ENCODE peak calls at places on chromosomes 11 and 22, in six cellular contexts. K, H, S, O, W and L are unnamed samples.

GRCh38 chr11:61793084-61793828 is 545 bp downstream of the FEN1 start:
- DNase-seq in K (no peak), H (no peak), S (no peak), O (peak; percentile 8), W (no peak), L (no peak)

GRCh38 chr22:35627267-35628041 is 10.3 kb upstream of the MB start:
- DNase-seq in K (peak; percentile 65), H (no peak), S (peak; percentile 57), O (peak; percentile 93), W (peak; percentile 89), L (peak; percentile 76)

GRCh38 chr11:122822241-122822640 is 16.1 kb upstream of the CRTAM start:
- DNase-seq in K (no peak), H (no peak), S (no peak), O (no peak), W (no peak), L (no peak)

GRCh38 chr11:43359432-43359818 is 705 bp downstream of the TTC17 start:
- DNase-seq in K (no peak), H (no peak), S (peak; percentile 39), O (peak; percentile 31), W (peak; percentile 33), L (peak; percentile 25)

GRCh38 chr11:10005955-10006525 is 288.0 kb downstream of the SBF2 start:
- DNase-seq in K (no peak), H (no peak), S (no peak), O (no peak), W (no peak), L (no peak)

GRCh38 chr11:121426476-121427454 is 25.3 kb upstream of the SORL1 start:
- DNase-seq in K (peak; percentile 21), H (no peak), S (no peak), O (no peak), W (peak; percentile 37), L (no peak)

GRCh38 chr11:76838422-76839068 is 22.2 kb upstream of the ACER3 start:
- DNase-seq in K (no peak), H (peak; percentile 70), S (no peak), O (peak; percentile 4), W (no peak), L (no peak)

GRCh38 chr11:9972917-9973504 is 309.1 kb downstream of the SWAP70 start:
- DNase-seq in K (peak; percentile 10), H (no peak), S (peak; percentile 49), O (peak; percentile 74), W (no peak), L (no peak)

GRCh38 chr22:37253164-37253660 is 9.1 kb upstream of the RAC2 start:
- DNase-seq in K (no peak), H (no peak), S (no peak), O (no peak), W (no peak), L (no peak)

GRCh38 chr11:29159552-29160465 is 857.0 kb downstream of the KCNA4 start:
- DNase-seq in K (peak; percentile 52), H (no peak), S (peak; percentile 64), O (peak; percentile 52), W (peak; percentile 28), L (no peak)

GRCh38 chr11:77823775-77824174 is 2.8 kb downstream of the AAMDC start:
- DNase-seq in K (no peak), H (no peak), S (no peak), O (peak; percentile 47), W (no peak), L (no peak)

GRCh38 chr11:19076744-19077589 is 16.4 kb upstream of the MRGPRX2 start:
- DNase-seq in K (peak; percentile 7), H (peak; percentile 10), S (peak; percentile 57), O (peak; percentile 37), W (no peak), L (peak; percentile 75)

GRCh38 chr22:48072777-48073176 is 1310.3 kb downstream of the TBC1D22A start:
- DNase-seq in K (no peak), H (no peak), S (no peak), O (no peak), W (no peak), L (no peak)

GRCh38 chr11:1444823-1445422 is 41.7 kb downstream of the MOB2 start:
- DNase-seq in K (no peak), H (no peak), S (no peak), O (no peak), W (no peak), L (no peak)

GRCh38 chr11:118065375-118065774 is 11.5 kb upstream of the TMPRSS4 start:
- DNase-seq in K (no peak), H (no peak), S (no peak), O (no peak), W (no peak), L (no peak)

GRCh38 chr11:117535201-117535869 is 207.7 kb downstream of the CEP164 start:
- DNase-seq in K (peak; percentile 52), H (peak; percentile 67), S (no peak), O (no peak), W (peak; percentile 39), L (peak; percentile 71)

GRCh38 chr11:27604416-27604815 is 95.8 kb downstream of the BDNF start:
- DNase-seq in K (no peak), H (no peak), S (no peak), O (no peak), W (no peak), L (no peak)

GRCh38 chr11:57458410-57459111 is 1.8 kb upstream of the RTN4RL2 start:
- DNase-seq in K (no peak), H (peak; percentile 44), S (no peak), O (peak; percentile 30), W (no peak), L (peak; percentile 58)

GRCh38 chr11:119501777-119502405 is 78.9 kb upstream of the THY1 start:
- DNase-seq in K (no peak), H (no peak), S (no peak), O (no peak), W (no peak), L (no peak)

GRCh38 chr11:17968206-17968605 is 44.6 kb downstream of the SERGEF start:
- DNase-seq in K (no peak), H (no peak), S (no peak), O (no peak), W (no peak), L (no peak)

GRCh38 chr11:134734446-134734845 is 322.4 kb upstream of the B3GAT1 start:
- DNase-seq in K (no peak), H (peak; percentile 18), S (no peak), O (no peak), W (no peak), L (no peak)

GRCh38 chr11:75325713-75326438 is 25.6 kb downstream of the ARRB1 start:
- DNase-seq in K (no peak), H (peak; percentile 76), S (peak; percentile 91), O (peak; percentile 96), W (peak; percentile 72), L (no peak)